ENCODE peak calls at places on chromosomes 13 and 19, in six cellular contexts. One of them, this sample, is unnamed.

GRCh38 chr19:10478903-10479384 is 24.2 kb downstream of the KEAP1 start:
- DNase-seq in CD4-positive, alpha-beta T cell: peak
- DNase-seq in endodermal cell: peak
- DNase-seq in lung microvascular endothelial cell: peak
- DNase-seq in neuronal stem cell: peak
- DNase-seq in mucosa of descending colon: peak
- DNase-seq in this sample: peak

GRCh38 chr19:9620842-9621155 is 233 bp downstream of the ZNF561 start:
- DNase-seq in lung microvascular endothelial cell: no peak
- DNase-seq in CD4-positive, alpha-beta T cell: no peak
- DNase-seq in neuronal stem cell: no peak
- DNase-seq in mucosa of descending colon: no peak
- DNase-seq in endodermal cell: no peak
- DNase-seq in this sample: no peak

GRCh38 chr13:75425216-75426009 is 56.6 kb downstream of the TBC1D4 start:
- DNase-seq in mucosa of descending colon: no peak
- DNase-seq in CD4-positive, alpha-beta T cell: no peak
- DNase-seq in neuronal stem cell: no peak
- DNase-seq in lung microvascular endothelial cell: no peak
- DNase-seq in endodermal cell: no peak
- DNase-seq in this sample: no peak

GRCh38 chr13:40986328-40986856 is 32.7 kb downstream of the ELF1 start:
- DNase-seq in neuronal stem cell: no peak
- DNase-seq in mucosa of descending colon: no peak
- DNase-seq in CD4-positive, alpha-beta T cell: no peak
- DNase-seq in lung microvascular endothelial cell: peak
- DNase-seq in endodermal cell: no peak
- DNase-seq in this sample: no peak

GRCh38 chr19:57293719-57294118 is 13.4 kb downstream of the ZNF460 start:
- DNase-seq in CD4-positive, alpha-beta T cell: no peak
- DNase-seq in lung microvascular endothelial cell: no peak
- DNase-seq in neuronal stem cell: no peak
- DNase-seq in mucosa of descending colon: no peak
- DNase-seq in endodermal cell: no peak
- DNase-seq in this sample: no peak

GRCh38 chr13:43915451-43915850 is 35.7 kb downstream of the LACC1 start:
- DNase-seq in lung microvascular endothelial cell: no peak
- DNase-seq in CD4-positive, alpha-beta T cell: no peak
- DNase-seq in neuronal stem cell: no peak
- DNase-seq in endodermal cell: no peak
- DNase-seq in mucosa of descending colon: no peak
- DNase-seq in this sample: no peak

GRCh38 chr19:34974631-34975030 is 10.6 kb upstream of the ZNF792 start:
- DNase-seq in lung microvascular endothelial cell: no peak
- DNase-seq in neuronal stem cell: no peak
- DNase-seq in CD4-positive, alpha-beta T cell: no peak
- DNase-seq in mucosa of descending colon: no peak
- DNase-seq in endodermal cell: no peak
- DNase-seq in this sample: no peak

GRCh38 chr19:54160948-54161347 is 1.4 kb upstream of the LENG1 start:
- DNase-seq in mucosa of descending colon: no peak
- DNase-seq in CD4-positive, alpha-beta T cell: no peak
- DNase-seq in endodermal cell: no peak
- DNase-seq in neuronal stem cell: no peak
- DNase-seq in lung microvascular endothelial cell: no peak
- DNase-seq in this sample: no peak

GRCh38 chr19:48302600-48302959 is 22.8 kb upstream of the EMP3 start:
- DNase-seq in lung microvascular endothelial cell: no peak
- DNase-seq in mucosa of descending colon: no peak
- DNase-seq in CD4-positive, alpha-beta T cell: no peak
- DNase-seq in endodermal cell: no peak
- DNase-seq in neuronal stem cell: no peak
- DNase-seq in this sample: no peak

GRCh38 chr13:95754069-95754468 is 77.1 kb downstream of the DNAJC3 start:
- DNase-seq in lung microvascular endothelial cell: no peak
- DNase-seq in endodermal cell: no peak
- DNase-seq in mucosa of descending colon: no peak
- DNase-seq in neuronal stem cell: no peak
- DNase-seq in CD4-positive, alpha-beta T cell: no peak
- DNase-seq in this sample: no peak

GRCh38 chr13:35489050-35489449 is 12.6 kb upstream of the MAB21L1 start:
- DNase-seq in endodermal cell: no peak
- DNase-seq in mucosa of descending colon: no peak
- DNase-seq in CD4-positive, alpha-beta T cell: no peak
- DNase-seq in neuronal stem cell: no peak
- DNase-seq in lung microvascular endothelial cell: no peak
- DNase-seq in this sample: no peak

GRCh38 chr13:73268306-73268705 is 209.5 kb downstream of the KLF5 start:
- DNase-seq in endodermal cell: no peak
- DNase-seq in mucosa of descending colon: peak
- DNase-seq in neuronal stem cell: no peak
- DNase-seq in CD4-positive, alpha-beta T cell: no peak
- DNase-seq in lung microvascular endothelial cell: no peak
- DNase-seq in this sample: peak

GRCh38 chr13:71320452-71320851 is 546.6 kb downstream of the DACH1 start:
- DNase-seq in mucosa of descending colon: peak
- DNase-seq in endodermal cell: peak
- DNase-seq in CD4-positive, alpha-beta T cell: no peak
- DNase-seq in lung microvascular endothelial cell: peak
- DNase-seq in neuronal stem cell: no peak
- DNase-seq in this sample: no peak

GRCh38 chr13:61414686-61415664 is 674 bp downstream of the PCDH20 start:
- DNase-seq in endodermal cell: peak
- DNase-seq in CD4-positive, alpha-beta T cell: no peak
- DNase-seq in mucosa of descending colon: peak
- DNase-seq in neuronal stem cell: peak
- DNase-seq in lung microvascular endothelial cell: no peak
- DNase-seq in this sample: peak

GRCh38 chr19:8086849-8087248 is 34.3 kb downstream of the CCL25 start:
- DNase-seq in mucosa of descending colon: no peak
- DNase-seq in CD4-positive, alpha-beta T cell: no peak
- DNase-seq in neuronal stem cell: no peak
- DNase-seq in lung microvascular endothelial cell: no peak
- DNase-seq in endodermal cell: no peak
- DNase-seq in this sample: no peak

GRCh38 chr13:71869274-71869673 is 2.3 kb upstream of the DACH1 start:
- DNase-seq in endodermal cell: no peak
- DNase-seq in mucosa of descending colon: no peak
- DNase-seq in lung microvascular endothelial cell: no peak
- DNase-seq in neuronal stem cell: no peak
- DNase-seq in CD4-positive, alpha-beta T cell: no peak
- DNase-seq in this sample: no peak

GRCh38 chr13:103436057-103436654 is 369.9 kb upstream of the SLC10A2 start:
- DNase-seq in endodermal cell: peak
- DNase-seq in CD4-positive, alpha-beta T cell: no peak
- DNase-seq in mucosa of descending colon: no peak
- DNase-seq in neuronal stem cell: no peak
- DNase-seq in lung microvascular endothelial cell: no peak
- DNase-seq in this sample: no peak

GRCh38 chr13:36788276-36788675 is 30.7 kb upstream of the RFXAP start:
- DNase-seq in lung microvascular endothelial cell: no peak
- DNase-seq in mucosa of descending colon: no peak
- DNase-seq in endodermal cell: no peak
- DNase-seq in CD4-positive, alpha-beta T cell: no peak
- DNase-seq in neuronal stem cell: no peak
- DNase-seq in this sample: no peak

GRCh38 chr13:35648109-35648508 is 171.6 kb upstream of the MAB21L1 start:
- DNase-seq in lung microvascular endothelial cell: no peak
- DNase-seq in CD4-positive, alpha-beta T cell: no peak
- DNase-seq in endodermal cell: no peak
- DNase-seq in neuronal stem cell: no peak
- DNase-seq in mucosa of descending colon: no peak
- DNase-seq in this sample: no peak

GRCh38 chr13:110524484-110525254 is 36.9 kb downstream of the RAB20 start:
- DNase-seq in lung microvascular endothelial cell: no peak
- DNase-seq in neuronal stem cell: no peak
- DNase-seq in endodermal cell: no peak
- DNase-seq in CD4-positive, alpha-beta T cell: no peak
- DNase-seq in mucosa of descending colon: peak
- DNase-seq in this sample: peak

GRCh38 chr19:45577111-45577905 is 7.3 kb downstream of the OPA3 start:
- DNase-seq in CD4-positive, alpha-beta T cell: no peak
- DNase-seq in lung microvascular endothelial cell: peak
- DNase-seq in mucosa of descending colon: peak
- DNase-seq in neuronal stem cell: no peak
- DNase-seq in endodermal cell: peak
- DNase-seq in this sample: peak

GRCh38 chr13:106858910-106859309 is 291.0 kb upstream of the ARGLU1 start:
- DNase-seq in CD4-positive, alpha-beta T cell: no peak
- DNase-seq in lung microvascular endothelial cell: no peak
- DNase-seq in mucosa of descending colon: no peak
- DNase-seq in neuronal stem cell: no peak
- DNase-seq in endodermal cell: no peak
- DNase-seq in this sample: no peak

GRCh38 chr13:84654654-84655244 is 772.5 kb upstream of the SLITRK1 start:
- DNase-seq in mucosa of descending colon: no peak
- DNase-seq in endodermal cell: peak
- DNase-seq in CD4-positive, alpha-beta T cell: no peak
- DNase-seq in lung microvascular endothelial cell: no peak
- DNase-seq in neuronal stem cell: peak
- DNase-seq in this sample: no peak

GRCh38 chr19:5128932-5129389 is 160.0 kb downstream of the KDM4B start:
- DNase-seq in lung microvascular endothelial cell: no peak
- DNase-seq in neuronal stem cell: no peak
- DNase-seq in CD4-positive, alpha-beta T cell: no peak
- DNase-seq in endodermal cell: peak
- DNase-seq in mucosa of descending colon: no peak
- DNase-seq in this sample: no peak

This sample was measured in left colon.